ENCODE peak calls at places on chromosomes 6 and 20, in six cellular contexts. One of them, this sample, is unnamed.

GRCh38 chr6:22785036-22785435 is 215.7 kb downstream of the HDGFL1 start:
- DNase-seq in K562: no peak
- DNase-seq in vagina: no peak
- DNase-seq in transverse colon: no peak
- DNase-seq in stomach: no peak
- DNase-seq in ovary: no peak
- DNase-seq in this sample: no peak

GRCh38 chr6:33208089-33208967 is at the start of gene RING1:
- DNase-seq in K562: peak
- DNase-seq in vagina: no peak
- DNase-seq in transverse colon: peak
- DNase-seq in stomach: peak
- DNase-seq in ovary: peak
- DNase-seq in this sample: peak

GRCh38 chr6:81859884-81860283 is 107.4 kb upstream of the TENT5A start:
- DNase-seq in K562: no peak
- DNase-seq in vagina: no peak
- DNase-seq in transverse colon: no peak
- DNase-seq in stomach: no peak
- DNase-seq in ovary: peak
- DNase-seq in this sample: no peak

GRCh38 chr6:123909989-123910388 is 106.3 kb downstream of the NKAIN2 start:
- DNase-seq in K562: no peak
- DNase-seq in vagina: no peak
- DNase-seq in transverse colon: no peak
- DNase-seq in stomach: no peak
- DNase-seq in ovary: no peak
- DNase-seq in this sample: no peak

GRCh38 chr6:169289671-169290408 is 36.2 kb upstream of the THBS2 start:
- DNase-seq in K562: no peak
- DNase-seq in vagina: no peak
- DNase-seq in transverse colon: no peak
- DNase-seq in stomach: no peak
- DNase-seq in ovary: no peak
- DNase-seq in this sample: no peak

GRCh38 chr20:46276531-46276930 is 31.8 kb downstream of the CDH22 start:
- DNase-seq in K562: no peak
- DNase-seq in vagina: no peak
- DNase-seq in transverse colon: no peak
- DNase-seq in stomach: no peak
- DNase-seq in ovary: no peak
- DNase-seq in this sample: no peak

GRCh38 chr20:48076247-48076646 is 291.0 kb upstream of the SULF2 start:
- DNase-seq in K562: no peak
- DNase-seq in vagina: no peak
- DNase-seq in transverse colon: no peak
- DNase-seq in stomach: no peak
- DNase-seq in ovary: no peak
- DNase-seq in this sample: no peak

GRCh38 chr20:31515775-31516107 is 1.5 kb downstream of the HM13 start:
- DNase-seq in K562: no peak
- DNase-seq in vagina: no peak
- DNase-seq in transverse colon: peak
- DNase-seq in stomach: no peak
- DNase-seq in ovary: no peak
- DNase-seq in this sample: no peak

GRCh38 chr20:23200914-23201313 is 114.8 kb upstream of the CD93 start:
- DNase-seq in K562: peak
- DNase-seq in vagina: no peak
- DNase-seq in transverse colon: peak
- DNase-seq in stomach: peak
- DNase-seq in ovary: no peak
- DNase-seq in this sample: no peak

GRCh38 chr6:129672883-129673631 is 36.9 kb downstream of the ARHGAP18 start:
- DNase-seq in K562: no peak
- DNase-seq in vagina: no peak
- DNase-seq in transverse colon: no peak
- DNase-seq in stomach: no peak
- DNase-seq in ovary: no peak
- DNase-seq in this sample: no peak

GRCh38 chr20:19889011-19889953 is 127.9 kb upstream of the NAA20 start:
- DNase-seq in K562: no peak
- DNase-seq in vagina: no peak
- DNase-seq in transverse colon: peak
- DNase-seq in stomach: no peak
- DNase-seq in ovary: peak
- DNase-seq in this sample: no peak

GRCh38 chr20:3727333-3728035 is 5.0 kb upstream of the HSPA12B start:
- DNase-seq in K562: no peak
- DNase-seq in vagina: no peak
- DNase-seq in transverse colon: no peak
- DNase-seq in stomach: no peak
- DNase-seq in ovary: peak
- DNase-seq in this sample: no peak

GRCh38 chr6:149558029-149558428 is 8.1 kb upstream of the GINM1 start:
- DNase-seq in K562: no peak
- DNase-seq in vagina: no peak
- DNase-seq in transverse colon: no peak
- DNase-seq in stomach: no peak
- DNase-seq in ovary: no peak
- DNase-seq in this sample: no peak

GRCh38 chr6:130969807-130970491 is 93.1 kb downstream of the EPB41L2 start:
- DNase-seq in K562: no peak
- DNase-seq in vagina: no peak
- DNase-seq in transverse colon: no peak
- DNase-seq in stomach: no peak
- DNase-seq in ovary: peak
- DNase-seq in this sample: no peak

GRCh38 chr6:70957284-70957617 is 391 bp upstream of the B3GAT2 start:
- DNase-seq in K562: no peak
- DNase-seq in vagina: no peak
- DNase-seq in transverse colon: no peak
- DNase-seq in stomach: no peak
- DNase-seq in ovary: no peak
- DNase-seq in this sample: no peak
- H3K4me3 ChIP-seq in K562: no peak
- H3K4me3 ChIP-seq in vagina: peak
- H3K4me3 ChIP-seq in transverse colon: no peak
- H3K4me3 ChIP-seq in stomach: peak
- H3K4me3 ChIP-seq in ovary: peak
- H3K4me3 ChIP-seq in this sample: peak

DNA sequence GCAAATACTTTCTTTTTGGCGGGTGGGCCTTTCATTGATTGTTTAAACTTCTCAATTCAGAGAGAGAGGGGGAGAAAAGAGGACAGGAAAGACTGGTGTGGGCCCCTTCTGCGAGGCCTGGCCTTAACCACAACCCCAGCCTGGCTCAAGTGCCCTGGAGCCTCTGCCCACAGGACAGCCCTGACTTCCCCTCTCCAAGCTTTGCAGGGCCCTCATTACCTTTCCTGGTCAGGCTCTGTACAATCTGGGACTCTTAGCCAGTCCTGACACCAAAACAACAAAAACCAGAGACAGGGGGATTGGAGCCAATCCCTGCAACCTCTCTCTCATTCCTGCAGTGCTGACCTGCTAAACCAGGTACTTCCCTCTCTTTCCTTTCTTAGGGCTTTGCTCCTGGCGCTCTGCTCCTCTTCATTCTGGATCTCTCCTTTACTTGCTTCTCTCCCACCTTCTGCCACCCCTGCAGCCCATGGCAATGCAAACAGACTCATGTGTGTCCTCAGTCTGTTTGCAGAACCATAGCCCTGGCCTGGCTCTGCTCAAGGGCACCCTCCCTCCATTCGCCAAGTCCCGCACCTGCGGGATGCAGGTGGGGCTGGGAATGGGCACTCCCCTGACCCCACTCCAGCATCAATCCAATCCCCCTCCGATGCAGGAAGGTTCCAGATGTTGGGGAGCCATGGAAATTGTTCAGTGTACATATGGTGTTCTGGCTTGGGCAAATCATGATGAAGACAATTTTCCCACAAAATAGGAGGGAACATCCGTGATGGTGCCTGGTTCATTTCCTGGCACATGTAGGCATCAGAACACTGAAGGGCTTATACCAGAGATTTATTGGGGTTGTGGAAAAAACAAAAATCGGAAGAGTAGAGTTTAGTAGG is 38.1 kb downstream of the RPP40 start:
- DNase-seq in K562: no peak
- DNase-seq in vagina: no peak
- DNase-seq in transverse colon: no peak
- DNase-seq in stomach: no peak
- DNase-seq in ovary: no peak
- DNase-seq in this sample: no peak
- TF ChIP-seq POLR2A in K562: no peak
- TF ChIP-seq POLR2A in vagina: no peak
- TF ChIP-seq POLR2A in transverse colon: no peak
- TF ChIP-seq POLR2A in stomach: no peak
- TF ChIP-seq POLR2A in ovary: no peak
- TF ChIP-seq POLR2A in this sample: no peak

DNA sequence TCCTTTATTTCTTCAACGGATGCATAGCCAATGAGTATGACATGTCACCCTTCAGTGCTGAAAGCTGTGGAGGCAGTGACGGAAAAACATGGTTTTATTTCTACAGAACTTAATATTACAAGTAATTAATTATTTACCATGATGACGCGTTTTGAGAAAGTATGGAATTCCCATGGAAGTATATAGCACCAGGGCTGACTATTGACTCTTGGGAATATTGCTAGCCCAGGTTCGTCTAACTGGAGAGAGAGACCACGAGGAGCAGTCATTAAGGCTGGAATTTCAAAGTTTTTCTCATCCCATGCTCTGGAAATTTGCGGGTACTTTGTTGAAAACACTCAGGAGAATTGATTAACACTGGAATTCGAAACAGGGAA is 155.2 kb upstream of the PRSS16 start:
- DNase-seq in K562: no peak
- DNase-seq in vagina: no peak
- DNase-seq in transverse colon: no peak
- DNase-seq in stomach: no peak
- DNase-seq in ovary: no peak
- DNase-seq in this sample: no peak
- H3K4me3 ChIP-seq in K562: peak
- H3K4me3 ChIP-seq in vagina: no peak
- H3K4me3 ChIP-seq in transverse colon: no peak
- H3K4me3 ChIP-seq in stomach: no peak
- H3K4me3 ChIP-seq in ovary: no peak
- H3K4me3 ChIP-seq in this sample: no peak

GRCh38 chr6:70413114-70413828 is at the start of gene FAM135A:
- DNase-seq in K562: peak
- DNase-seq in vagina: peak
- DNase-seq in transverse colon: peak
- DNase-seq in stomach: peak
- DNase-seq in ovary: peak
- DNase-seq in this sample: peak
- TF ChIP-seq POLR2A in K562: peak
- TF ChIP-seq POLR2A in vagina: no peak
- TF ChIP-seq POLR2A in transverse colon: peak
- TF ChIP-seq POLR2A in stomach: no peak
- TF ChIP-seq POLR2A in ovary: peak
- TF ChIP-seq POLR2A in this sample: peak

GRCh38 chr6:30987304-30987703 is 3.8 kb downstream of the MUC21 start:
- DNase-seq in K562: no peak
- DNase-seq in vagina: no peak
- DNase-seq in transverse colon: no peak
- DNase-seq in stomach: no peak
- DNase-seq in ovary: no peak
- DNase-seq in this sample: no peak

GRCh38 chr6:30981942-30982772 is 1.4 kb upstream of the MUC21 start:
- DNase-seq in K562: peak
- DNase-seq in vagina: no peak
- DNase-seq in transverse colon: no peak
- DNase-seq in stomach: peak
- DNase-seq in ovary: peak
- DNase-seq in this sample: no peak

GRCh38 chr6:30979690-30980089 is 3.8 kb upstream of the MUC21 start:
- DNase-seq in K562: no peak
- DNase-seq in vagina: no peak
- DNase-seq in transverse colon: no peak
- DNase-seq in stomach: no peak
- DNase-seq in ovary: no peak
- DNase-seq in this sample: no peak

GRCh38 chr6:30985490-30985889 is 2.0 kb downstream of the MUC21 start:
- DNase-seq in K562: no peak
- DNase-seq in vagina: no peak
- DNase-seq in transverse colon: no peak
- DNase-seq in stomach: no peak
- DNase-seq in ovary: no peak
- DNase-seq in this sample: no peak

DNA sequence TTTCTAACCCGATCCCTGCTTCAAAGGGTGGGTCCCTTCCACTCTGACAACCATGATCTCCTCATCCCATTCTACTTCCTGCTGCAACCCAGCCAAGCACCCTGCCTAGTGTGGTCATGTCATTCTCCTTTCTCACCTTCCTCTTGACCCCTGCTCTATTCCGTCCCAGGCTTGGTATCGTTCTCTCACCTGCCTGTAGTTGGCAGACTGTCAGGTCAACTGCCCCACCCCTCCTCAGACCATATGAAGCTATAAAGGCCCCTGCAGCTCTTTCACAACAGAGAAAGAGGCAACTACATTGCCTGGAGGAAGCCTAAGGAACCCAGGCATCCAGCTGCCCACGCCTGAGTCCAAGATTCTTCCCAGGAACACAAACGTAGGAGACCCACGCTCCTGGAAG is at the start of gene MUC21:
- DNase-seq in K562: no peak
- DNase-seq in vagina: no peak
- DNase-seq in transverse colon: no peak
- DNase-seq in stomach: peak
- DNase-seq in ovary: no peak
- DNase-seq in this sample: no peak
- H3K4me3 ChIP-seq in K562: no peak
- H3K4me3 ChIP-seq in vagina: peak
- H3K4me3 ChIP-seq in transverse colon: no peak
- H3K4me3 ChIP-seq in stomach: no peak
- H3K4me3 ChIP-seq in ovary: no peak
- H3K4me3 ChIP-seq in this sample: no peak